ENCODE peak calls at places on chromosome 17, in five cellular contexts. One of them, this sample, is unnamed.

GRCh38 chr17:64455993-64456885 is 7.3 kb downstream of the MILR1 start:
- DNase-seq in Peyer's patch: no peak
- DNase-seq in stomach: no peak
- DNase-seq in CD4-positive, alpha-beta memory T cell: no peak
- DNase-seq in right cardiac atrium: no peak
- DNase-seq in this sample: no peak

GRCh38 chr17:50361561-50362480 is 11.2 kb downstream of the MRPL27 start:
- DNase-seq in stomach: peak
- DNase-seq in right cardiac atrium: peak
- DNase-seq in CD4-positive, alpha-beta memory T cell: peak
- DNase-seq in Peyer's patch: peak
- DNase-seq in this sample: peak

GRCh38 chr17:44004077-44004760 is at the start of gene NAGS:
- DNase-seq in stomach: no peak
- DNase-seq in Peyer's patch: no peak
- DNase-seq in right cardiac atrium: no peak
- DNase-seq in CD4-positive, alpha-beta memory T cell: peak
- DNase-seq in this sample: peak

GRCh38 chr17:72952641-72953313 is 139.7 kb downstream of the SLC39A11 start:
- DNase-seq in right cardiac atrium: no peak
- DNase-seq in CD4-positive, alpha-beta memory T cell: no peak
- DNase-seq in stomach: no peak
- DNase-seq in Peyer's patch: no peak
- DNase-seq in this sample: no peak

GRCh38 chr17:75315541-75316243 is 26.5 kb upstream of the SLC25A19 start:
- DNase-seq in Peyer's patch: no peak
- DNase-seq in stomach: no peak
- DNase-seq in right cardiac atrium: no peak
- DNase-seq in CD4-positive, alpha-beta memory T cell: no peak
- DNase-seq in this sample: no peak

GRCh38 chr17:81869221-81870154 is 1.6 kb downstream of the ARHGDIA start:
- DNase-seq in CD4-positive, alpha-beta memory T cell: no peak
- DNase-seq in right cardiac atrium: peak
- DNase-seq in stomach: peak
- DNase-seq in Peyer's patch: no peak
- DNase-seq in this sample: peak

GRCh38 chr17:81120695-81121621 is 44.3 kb upstream of the PVALEF start:
- DNase-seq in Peyer's patch: no peak
- DNase-seq in right cardiac atrium: no peak
- DNase-seq in stomach: no peak
- DNase-seq in CD4-positive, alpha-beta memory T cell: no peak
- DNase-seq in this sample: no peak

GRCh38 chr17:27945333-27945616 is 52.1 kb upstream of the LYRM9 start:
- DNase-seq in right cardiac atrium: no peak
- DNase-seq in CD4-positive, alpha-beta memory T cell: no peak
- DNase-seq in stomach: no peak
- DNase-seq in Peyer's patch: no peak
- DNase-seq in this sample: no peak

GRCh38 chr17:63516910-63517824 is 6.0 kb upstream of the KCNH6 start:
- DNase-seq in right cardiac atrium: no peak
- DNase-seq in Peyer's patch: no peak
- DNase-seq in CD4-positive, alpha-beta memory T cell: no peak
- DNase-seq in stomach: no peak
- DNase-seq in this sample: no peak

GRCh38 chr17:73575470-73576235 is 68.6 kb downstream of the SDK2 start:
- DNase-seq in right cardiac atrium: no peak
- DNase-seq in CD4-positive, alpha-beta memory T cell: no peak
- DNase-seq in Peyer's patch: no peak
- DNase-seq in stomach: no peak
- DNase-seq in this sample: no peak

GRCh38 chr17:15966183-15966878 is 21.4 kb downstream of the ADORA2B start:
- DNase-seq in CD4-positive, alpha-beta memory T cell: no peak
- DNase-seq in stomach: peak
- DNase-seq in Peyer's patch: no peak
- DNase-seq in right cardiac atrium: no peak
- DNase-seq in this sample: peak

DNA sequence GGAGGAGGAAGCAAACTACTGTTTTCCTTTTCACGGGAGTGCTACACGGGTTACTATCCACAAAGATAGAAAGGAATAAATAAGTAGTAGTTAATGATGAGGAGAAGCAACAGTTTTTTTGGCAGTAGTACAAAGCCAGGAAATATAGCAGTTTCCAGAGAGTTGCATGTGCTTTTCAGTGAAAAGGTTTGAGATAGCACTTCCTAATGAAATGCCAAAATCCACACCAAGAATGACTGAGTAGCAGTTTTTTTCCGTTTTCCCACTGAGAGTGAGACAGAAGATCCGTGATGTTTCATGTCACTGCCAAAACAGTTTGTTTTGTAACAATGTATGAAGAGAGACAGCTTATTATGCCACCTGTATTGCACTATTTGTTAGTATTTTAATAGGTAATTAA is 129.1 kb downstream of the STX8 start:
- DNase-seq in right cardiac atrium: no peak
- DNase-seq in CD4-positive, alpha-beta memory T cell: no peak
- DNase-seq in Peyer's patch: no peak
- DNase-seq in stomach: no peak
- DNase-seq in this sample: no peak
- H3K27ac ChIP-seq in right cardiac atrium: no peak
- H3K27ac ChIP-seq in CD4-positive, alpha-beta memory T cell: no peak
- H3K27ac ChIP-seq in Peyer's patch: no peak
- H3K27ac ChIP-seq in stomach: no peak
- H3K27ac ChIP-seq in this sample: no peak

GRCh38 chr17:32298721-32299578 is 33.3 kb downstream of the RHBDL3 start:
- DNase-seq in Peyer's patch: no peak
- DNase-seq in right cardiac atrium: no peak
- DNase-seq in CD4-positive, alpha-beta memory T cell: no peak
- DNase-seq in stomach: no peak
- DNase-seq in this sample: no peak
- H3K27ac ChIP-seq in Peyer's patch: no peak
- H3K27ac ChIP-seq in right cardiac atrium: no peak
- H3K27ac ChIP-seq in CD4-positive, alpha-beta memory T cell: no peak
- H3K27ac ChIP-seq in stomach: no peak
- H3K27ac ChIP-seq in this sample: no peak

GRCh38 chr17:80110927-80111701 is 9.7 kb downstream of the GAA start:
- DNase-seq in stomach: peak
- DNase-seq in CD4-positive, alpha-beta memory T cell: no peak
- DNase-seq in Peyer's patch: no peak
- DNase-seq in right cardiac atrium: no peak
- DNase-seq in this sample: no peak

GRCh38 chr17:80113033-80113484 is 11.7 kb downstream of the GAA start:
- DNase-seq in CD4-positive, alpha-beta memory T cell: no peak
- DNase-seq in stomach: peak
- DNase-seq in right cardiac atrium: no peak
- DNase-seq in Peyer's patch: no peak
- DNase-seq in this sample: no peak

GRCh38 chr17:80110447-80110812 is 9.0 kb downstream of the GAA start:
- DNase-seq in Peyer's patch: no peak
- DNase-seq in stomach: peak
- DNase-seq in right cardiac atrium: no peak
- DNase-seq in CD4-positive, alpha-beta memory T cell: no peak
- DNase-seq in this sample: no peak

GRCh38 chr17:80112471-80113032 is 11.2 kb downstream of the GAA start:
- DNase-seq in stomach: peak
- DNase-seq in right cardiac atrium: no peak
- DNase-seq in Peyer's patch: no peak
- DNase-seq in CD4-positive, alpha-beta memory T cell: no peak
- DNase-seq in this sample: no peak

DNA sequence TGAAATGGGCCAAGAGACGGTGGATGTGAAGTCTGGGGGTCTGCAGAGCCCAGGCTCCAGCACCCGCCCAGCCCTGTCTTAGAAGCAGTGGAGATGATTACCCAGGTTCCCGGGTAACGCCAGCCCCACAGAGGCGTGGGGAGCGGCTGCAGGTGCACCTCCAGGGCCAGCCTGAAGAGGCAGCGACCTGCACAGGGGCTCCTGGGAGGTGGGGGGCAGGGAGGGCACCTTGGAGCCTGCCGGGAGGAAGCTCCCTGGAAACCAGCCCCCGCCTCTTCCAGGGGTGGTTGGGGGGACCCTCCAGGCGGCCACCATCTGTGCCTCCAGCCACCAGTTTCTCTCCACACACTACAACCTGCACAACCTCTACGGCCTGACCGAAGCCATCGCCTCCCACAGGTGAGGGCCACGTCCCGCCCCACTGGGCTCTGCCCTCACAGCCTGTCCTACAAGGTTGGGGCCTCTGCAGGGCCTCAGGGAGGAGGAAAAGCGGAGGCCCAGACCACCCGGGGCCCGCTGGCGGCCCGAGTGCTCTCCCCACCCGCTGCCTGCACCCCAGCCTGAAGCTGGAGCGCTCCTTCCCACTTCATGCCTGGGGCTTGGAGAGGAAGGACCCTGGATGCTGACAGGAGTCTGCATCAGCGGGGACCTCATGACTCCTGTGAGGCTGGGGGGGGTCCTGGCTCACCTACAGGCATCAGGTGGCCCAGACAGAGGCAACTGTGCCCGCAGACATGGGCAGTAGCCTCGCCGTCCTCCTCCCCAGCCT is 10.5 kb downstream of the GAA start:
- DNase-seq in CD4-positive, alpha-beta memory T cell: no peak
- DNase-seq in Peyer's patch: no peak
- DNase-seq in stomach: peak
- DNase-seq in right cardiac atrium: no peak
- DNase-seq in this sample: no peak
- H3K27ac ChIP-seq in CD4-positive, alpha-beta memory T cell: no peak
- H3K27ac ChIP-seq in Peyer's patch: no peak
- H3K27ac ChIP-seq in stomach: no peak
- H3K27ac ChIP-seq in right cardiac atrium: no peak
- H3K27ac ChIP-seq in this sample: no peak

GRCh38 chr17:30240177-30240576 is 4.7 kb upstream of the SLC6A4 start:
- DNase-seq in right cardiac atrium: no peak
- DNase-seq in stomach: no peak
- DNase-seq in CD4-positive, alpha-beta memory T cell: no peak
- DNase-seq in Peyer's patch: no peak
- DNase-seq in this sample: no peak
- H3K27ac ChIP-seq in right cardiac atrium: no peak
- H3K27ac ChIP-seq in stomach: no peak
- H3K27ac ChIP-seq in CD4-positive, alpha-beta memory T cell: no peak
- H3K27ac ChIP-seq in Peyer's patch: no peak
- H3K27ac ChIP-seq in this sample: no peak

DNA sequence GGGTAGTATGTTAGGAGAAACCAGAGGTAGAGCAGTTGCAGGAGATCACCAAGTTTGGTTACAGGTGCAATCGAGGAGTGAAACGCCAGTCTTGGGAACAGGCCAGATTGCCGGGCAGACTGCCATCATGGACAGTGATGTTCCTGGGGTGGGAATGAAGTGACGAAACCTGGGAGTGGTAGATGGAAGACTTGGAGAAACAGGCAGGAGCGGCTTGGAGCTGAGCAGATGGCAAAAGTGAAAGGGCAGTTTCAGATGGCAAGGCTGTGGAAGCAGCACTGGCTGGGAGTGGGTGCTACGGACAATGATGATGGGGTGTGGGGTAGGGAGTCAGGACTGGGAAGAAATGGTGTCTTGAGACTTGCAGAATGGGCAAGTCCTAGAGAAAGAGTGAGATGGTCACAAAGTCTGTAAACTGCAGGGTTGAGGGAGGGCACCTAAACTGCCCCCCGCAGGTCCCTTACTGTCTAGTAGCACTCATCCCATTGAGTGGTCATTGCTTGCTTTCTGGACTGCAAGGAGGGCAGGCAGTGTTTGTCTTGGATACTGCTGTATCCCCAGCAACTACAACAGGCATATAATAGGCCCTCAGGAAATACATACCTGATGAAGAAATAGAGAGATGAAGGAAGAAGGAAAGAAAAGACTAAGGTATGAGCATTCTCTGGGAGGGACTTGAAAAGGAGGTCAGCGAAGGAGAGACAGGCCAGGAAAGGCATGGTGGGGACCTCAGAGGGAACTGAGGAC is 29.5 kb upstream of the ULK2 start:
- DNase-seq in right cardiac atrium: peak
- DNase-seq in stomach: peak
- DNase-seq in Peyer's patch: no peak
- DNase-seq in CD4-positive, alpha-beta memory T cell: no peak
- DNase-seq in this sample: peak
- H3K27ac ChIP-seq in right cardiac atrium: no peak
- H3K27ac ChIP-seq in stomach: peak
- H3K27ac ChIP-seq in Peyer's patch: no peak
- H3K27ac ChIP-seq in CD4-positive, alpha-beta memory T cell: no peak
- H3K27ac ChIP-seq in this sample: no peak

GRCh38 chr17:12985431-12986285 is 32.2 kb downstream of the ELAC2 start:
- DNase-seq in stomach: no peak
- DNase-seq in CD4-positive, alpha-beta memory T cell: no peak
- DNase-seq in Peyer's patch: no peak
- DNase-seq in right cardiac atrium: no peak
- DNase-seq in this sample: no peak
- H3K27ac ChIP-seq in stomach: peak
- H3K27ac ChIP-seq in CD4-positive, alpha-beta memory T cell: no peak
- H3K27ac ChIP-seq in Peyer's patch: no peak
- H3K27ac ChIP-seq in right cardiac atrium: peak
- H3K27ac ChIP-seq in this sample: no peak